ENCODE peak calls at places on chromosomes 6 and 20, in ten cellular contexts. G is GM13977, A is astrocyte of the spinal cord, U is GM19239, I is neural progenitor cell, C is hypothalamus, S is cardiac fibroblast, H is neural crest cell, F is SK-MEL-5, R is fibroblast of mammary gland. T is an unnamed sample.

GRCh38 chr6:10084276-10084993 is 330.4 kb downstream of the TFAP2A start:
- DNase-seq in G (no peak), A (no peak), U (no peak), I (no peak), C (no peak), S (no peak), H (no peak), F (peak), R (no peak), T (no peak)

GRCh38 chr20:18388860-18389259 is 78.0 kb downstream of the DZANK1 start:
- DNase-seq in G (no peak), A (peak), U (no peak), I (no peak), C (no peak), S (peak), H (no peak), F (no peak), R (peak), T (no peak)

GRCh38 chr20:54339093-54339492 is 131.2 kb downstream of the PFDN4 start:
- DNase-seq in G (no peak), A (no peak), U (no peak), I (no peak), C (no peak), S (peak), H (no peak), F (no peak), R (no peak), T (no peak)

GRCh38 chr6:168123165-168123911 is 44.3 kb upstream of the FRMD1 start:
- DNase-seq in G (peak), A (no peak), U (no peak), I (no peak), C (no peak), S (no peak), H (no peak), F (no peak), R (no peak), T (no peak)

GRCh38 chr20:48180039-48180438 is 394.8 kb upstream of the SULF2 start:
- DNase-seq in G (no peak), A (peak), U (no peak), I (no peak), C (no peak), S (peak), H (no peak), F (no peak), R (peak), T (no peak)

GRCh38 chr6:39787322-39787721 is 4.9 kb upstream of the DAAM2 start:
- DNase-seq in G (no peak), A (no peak), U (no peak), I (no peak), C (no peak), S (no peak), H (no peak), F (no peak), R (no peak), T (no peak)

GRCh38 chr6:25899123-25899522 is 25.1 kb upstream of the SLC17A3 start:
- DNase-seq in G (no peak), A (no peak), U (no peak), I (peak), C (no peak), S (peak), H (no peak), F (no peak), R (peak), T (no peak)

GRCh38 chr20:33914871-33915270 is 78.8 kb upstream of the RALY start:
- DNase-seq in G (peak), A (peak), U (no peak), I (no peak), C (no peak), S (peak), H (no peak), F (no peak), R (peak), T (no peak)

GRCh38 chr6:75421316-75422023 is 72.1 kb downstream of the FILIP1 start:
- DNase-seq in G (no peak), A (no peak), U (no peak), I (no peak), C (no peak), S (peak), H (no peak), F (no peak), R (peak), T (no peak)

GRCh38 chr6:19896580-19897010 is 59.4 kb downstream of the ID4 start:
- DNase-seq in G (no peak), A (no peak), U (no peak), I (no peak), C (no peak), S (no peak), H (no peak), F (no peak), R (no peak), T (no peak)

GRCh38 chr6:56764081-56764566 is 121.4 kb upstream of the DST start:
- DNase-seq in G (peak), A (peak), U (no peak), I (peak), C (no peak), S (peak), H (no peak), F (peak), R (peak), T (no peak)

GRCh38 chr6:2157441-2158127 is 87.8 kb downstream of the GMDS start:
- DNase-seq in G (peak), A (peak), U (no peak), I (no peak), C (no peak), S (peak), H (no peak), F (peak), R (peak), T (no peak)

GRCh38 chr20:16615199-16615598 is 42.0 kb upstream of the KIF16B start:
- DNase-seq in G (no peak), A (peak), U (no peak), I (no peak), C (no peak), S (peak), H (no peak), F (no peak), R (peak), T (no peak)

GRCh38 chr6:121510568-121511177 is 75.2 kb downstream of the GJA1 start:
- DNase-seq in G (no peak), A (peak), U (no peak), I (no peak), C (no peak), S (peak), H (no peak), F (peak), R (no peak), T (no peak)

GRCh38 chr20:24756292-24757025 is 192.6 kb upstream of the CST7 start:
- DNase-seq in G (no peak), A (no peak), U (no peak), I (no peak), C (no peak), S (no peak), H (no peak), F (peak), R (no peak), T (no peak)

GRCh38 chr20:53800883-53801604 is 207.4 kb upstream of the ZNF217 start:
- DNase-seq in G (no peak), A (no peak), U (no peak), I (peak), C (no peak), S (no peak), H (no peak), F (no peak), R (no peak), T (no peak)

GRCh38 chr6:17115251-17116089 is 13.6 kb downstream of the STMND1 start:
- DNase-seq in G (no peak), A (peak), U (no peak), I (no peak), C (no peak), S (peak), H (no peak), F (no peak), R (peak), T (no peak)

GRCh38 chr6:104324305-104324704 is 535.4 kb downstream of the HACE1 start:
- DNase-seq in G (no peak), A (no peak), U (no peak), I (no peak), C (no peak), S (no peak), H (no peak), F (no peak), R (no peak), T (no peak)

GRCh38 chr20:24475356-24475755 is 5.9 kb downstream of the SYNDIG1 start:
- DNase-seq in G (no peak), A (no peak), U (no peak), I (no peak), C (no peak), S (no peak), H (no peak), F (no peak), R (no peak), T (no peak)

GRCh38 chr20:19695081-19695480 is 63.0 kb upstream of the RIN2 start:
- DNase-seq in G (no peak), A (no peak), U (no peak), I (no peak), C (no peak), S (no peak), H (no peak), F (no peak), R (no peak), T (no peak)

GRCh38 chr6:168384045-168385038 is 56.6 kb upstream of the SMOC2 start:
- DNase-seq in G (no peak), A (no peak), U (no peak), I (no peak), C (no peak), S (peak), H (no peak), F (no peak), R (peak), T (no peak)

GRCh38 chr6:161088676-161089328 is 97.2 kb downstream of the MAP3K4 start:
- DNase-seq in G (no peak), A (peak), U (no peak), I (peak), C (no peak), S (no peak), H (no peak), F (no peak), R (no peak), T (peak)

GRCh38 chr6:169274761-169275160 is 21.1 kb upstream of the THBS2 start:
- DNase-seq in G (no peak), A (no peak), U (no peak), I (no peak), C (no peak), S (peak), H (no peak), F (peak), R (peak), T (no peak)

GRCh38 chr20:13243826-13244376 is 22.8 kb downstream of the ISM1 start:
- DNase-seq in G (no peak), A (no peak), U (no peak), I (no peak), C (no peak), S (no peak), H (no peak), F (no peak), R (peak), T (no peak)

GRCh38 chr6:159110013-159110412 is 59.2 kb upstream of the FNDC1 start:
- DNase-seq in G (no peak), A (peak), U (no peak), I (peak), C (no peak), S (peak), H (peak), F (peak), R (peak), T (peak)

GRCh38 chr20:56322661-56323060 is 36.1 kb upstream of the FAM210B start:
- DNase-seq in G (no peak), A (no peak), U (no peak), I (no peak), C (no peak), S (no peak), H (no peak), F (no peak), R (peak), T (no peak)

GRCh38 chr20:57330998-57331397 is 1.4 kb downstream of the SPO11 start:
- DNase-seq in G (no peak), A (no peak), U (no peak), I (no peak), C (no peak), S (no peak), H (no peak), F (peak), R (peak), T (no peak)

GRCh38 chr20:3621111-3621510 is 42.1 kb downstream of the GFRA4 start:
- DNase-seq in G (no peak), A (no peak), U (no peak), I (peak), C (no peak), S (no peak), H (no peak), F (no peak), R (no peak), T (no peak)